ENCODE peak calls at places on chromosomes 11 and 22, in eight cellular contexts. One of them, this sample, is unnamed.
A peak's percentile ranks its signal among the peaks of the same experiment; 100 is the strongest.

GRCh38 chr11:61345170-61345610 is 12.2 kb downstream of the TKFC start:
- DNase-seq in uterus: no peak
- DNase-seq in right lobe of liver: no peak
- DNase-seq in A549: no peak
- DNase-seq in DND-41: no peak
- DNase-seq in HCT116: no peak
- DNase-seq in left lung: no peak
- DNase-seq in CD8-positive, alpha-beta T cell: no peak
- DNase-seq in this sample: no peak

GRCh38 chr11:63614136-63614664 is at the start of gene PLAAT3:
- DNase-seq in uterus: peak; percentile 47
- DNase-seq in right lobe of liver: peak; percentile 94
- DNase-seq in A549: peak; percentile 82
- DNase-seq in DND-41: no peak
- DNase-seq in HCT116: peak; percentile 36
- DNase-seq in left lung: peak; percentile 83
- DNase-seq in CD8-positive, alpha-beta T cell: peak; percentile 23
- DNase-seq in this sample: no peak

GRCh38 chr11:100753144-100753543 is 66.1 kb downstream of the ARHGAP42 start:
- DNase-seq in uterus: no peak
- DNase-seq in right lobe of liver: no peak
- DNase-seq in A549: no peak
- DNase-seq in DND-41: no peak
- DNase-seq in HCT116: no peak
- DNase-seq in left lung: no peak
- DNase-seq in CD8-positive, alpha-beta T cell: no peak
- DNase-seq in this sample: no peak

GRCh38 chr11:2150206-2150847 is 10.7 kb downstream of the INS start:
- DNase-seq in uterus: no peak
- DNase-seq in right lobe of liver: no peak
- DNase-seq in A549: peak; percentile 72
- DNase-seq in DND-41: no peak
- DNase-seq in HCT116: peak; percentile 62
- DNase-seq in left lung: no peak
- DNase-seq in CD8-positive, alpha-beta T cell: no peak
- DNase-seq in this sample: no peak

GRCh38 chr22:22487869-22488597 is 20.5 kb downstream of the ZNF280B start:
- DNase-seq in uterus: no peak
- DNase-seq in right lobe of liver: no peak
- DNase-seq in A549: no peak
- DNase-seq in DND-41: no peak
- DNase-seq in HCT116: no peak
- DNase-seq in left lung: no peak
- DNase-seq in CD8-positive, alpha-beta T cell: no peak
- DNase-seq in this sample: no peak

GRCh38 chr22:23178512-23179254 is 1.6 kb upstream of the BCR start:
- DNase-seq in uterus: peak; percentile 74
- DNase-seq in right lobe of liver: peak; percentile 72
- DNase-seq in A549: peak; percentile 55
- DNase-seq in DND-41: peak; percentile 65
- DNase-seq in HCT116: peak; percentile 27
- DNase-seq in left lung: peak; percentile 65
- DNase-seq in CD8-positive, alpha-beta T cell: peak; percentile 59
- DNase-seq in this sample: no peak

GRCh38 chr11:94134651-94135512 is 6.2 kb downstream of the PANX1 start:
- DNase-seq in uterus: peak; percentile 77
- DNase-seq in right lobe of liver: no peak
- DNase-seq in A549: no peak
- DNase-seq in DND-41: no peak
- DNase-seq in HCT116: no peak
- DNase-seq in left lung: peak; percentile 77
- DNase-seq in CD8-positive, alpha-beta T cell: no peak
- DNase-seq in this sample: peak; percentile 78

GRCh38 chr22:24028533-24028932 is 17.4 kb downstream of the CABIN1 start:
- DNase-seq in uterus: no peak
- DNase-seq in right lobe of liver: no peak
- DNase-seq in A549: no peak
- DNase-seq in DND-41: no peak
- DNase-seq in HCT116: no peak
- DNase-seq in left lung: no peak
- DNase-seq in CD8-positive, alpha-beta T cell: no peak
- DNase-seq in this sample: no peak

GRCh38 chr11:12008790-12009616 is 577 bp upstream of the DKK3 start:
- DNase-seq in uterus: peak; percentile 41
- DNase-seq in right lobe of liver: no peak
- DNase-seq in A549: peak; percentile 38
- DNase-seq in DND-41: no peak
- DNase-seq in HCT116: no peak
- DNase-seq in left lung: no peak
- DNase-seq in CD8-positive, alpha-beta T cell: no peak
- DNase-seq in this sample: no peak

GRCh38 chr11:83033972-83034672 is 37.6 kb downstream of the RAB30 start:
- DNase-seq in uterus: peak; percentile 56
- DNase-seq in right lobe of liver: no peak
- DNase-seq in A549: no peak
- DNase-seq in DND-41: no peak
- DNase-seq in HCT116: no peak
- DNase-seq in left lung: no peak
- DNase-seq in CD8-positive, alpha-beta T cell: no peak
- DNase-seq in this sample: no peak

GRCh38 chr11:134916829-134917228 is 504.8 kb upstream of the B3GAT1 start:
- DNase-seq in uterus: no peak
- DNase-seq in right lobe of liver: no peak
- DNase-seq in A549: no peak
- DNase-seq in DND-41: no peak
- DNase-seq in HCT116: no peak
- DNase-seq in left lung: no peak
- DNase-seq in CD8-positive, alpha-beta T cell: no peak
- DNase-seq in this sample: no peak

GRCh38 chr11:130512662-130513061 is 64.2 kb downstream of the ADAMTS15 start:
- DNase-seq in uterus: no peak
- DNase-seq in right lobe of liver: no peak
- DNase-seq in A549: no peak
- DNase-seq in DND-41: no peak
- DNase-seq in HCT116: no peak
- DNase-seq in left lung: no peak
- DNase-seq in CD8-positive, alpha-beta T cell: no peak
- DNase-seq in this sample: no peak

GRCh38 chr11:113979427-113979826 is 4.5 kb downstream of the HTR3A start:
- DNase-seq in uterus: no peak
- DNase-seq in right lobe of liver: no peak
- DNase-seq in A549: no peak
- DNase-seq in DND-41: no peak
- DNase-seq in HCT116: no peak
- DNase-seq in left lung: no peak
- DNase-seq in CD8-positive, alpha-beta T cell: no peak
- DNase-seq in this sample: no peak

GRCh38 chr11:70742553-70743291 is 344.4 kb downstream of the CTTN start:
- DNase-seq in uterus: no peak
- DNase-seq in right lobe of liver: no peak
- DNase-seq in A549: no peak
- DNase-seq in DND-41: no peak
- DNase-seq in HCT116: no peak
- DNase-seq in left lung: no peak
- DNase-seq in CD8-positive, alpha-beta T cell: no peak
- DNase-seq in this sample: no peak

GRCh38 chr22:25777870-25778269 is 35.9 kb downstream of the MYO18B start:
- DNase-seq in uterus: no peak
- DNase-seq in right lobe of liver: no peak
- DNase-seq in A549: peak; percentile 69
- DNase-seq in DND-41: peak; percentile 30
- DNase-seq in HCT116: peak; percentile 44
- DNase-seq in left lung: no peak
- DNase-seq in CD8-positive, alpha-beta T cell: no peak
- DNase-seq in this sample: no peak

GRCh38 chr22:49897015-49897684 is 21.1 kb downstream of the ALG12 start:
- DNase-seq in uterus: no peak
- DNase-seq in right lobe of liver: no peak
- DNase-seq in A549: no peak
- DNase-seq in DND-41: no peak
- DNase-seq in HCT116: no peak
- DNase-seq in left lung: peak; percentile 4
- DNase-seq in CD8-positive, alpha-beta T cell: no peak
- DNase-seq in this sample: peak; percentile 1

GRCh38 chr11:23021287-23021863 is 161.1 kb upstream of the CCDC179 start:
- DNase-seq in uterus: no peak
- DNase-seq in right lobe of liver: no peak
- DNase-seq in A549: peak; percentile 12
- DNase-seq in DND-41: peak; percentile 24
- DNase-seq in HCT116: no peak
- DNase-seq in left lung: no peak
- DNase-seq in CD8-positive, alpha-beta T cell: no peak
- DNase-seq in this sample: no peak

GRCh38 chr11:44946268-44946667 is 4.4 kb downstream of the TP53I11 start:
- DNase-seq in uterus: peak; percentile 44
- DNase-seq in right lobe of liver: no peak
- DNase-seq in A549: no peak
- DNase-seq in DND-41: no peak
- DNase-seq in HCT116: no peak
- DNase-seq in left lung: no peak
- DNase-seq in CD8-positive, alpha-beta T cell: no peak
- DNase-seq in this sample: no peak

GRCh38 chr11:19844806-19845205 is 132.2 kb downstream of the NAV2 start:
- DNase-seq in uterus: no peak
- DNase-seq in right lobe of liver: no peak
- DNase-seq in A549: no peak
- DNase-seq in DND-41: no peak
- DNase-seq in HCT116: no peak
- DNase-seq in left lung: no peak
- DNase-seq in CD8-positive, alpha-beta T cell: no peak
- DNase-seq in this sample: no peak
- H3K4me3 ChIP-seq in uterus: no peak overlapping the region
- H3K4me3 ChIP-seq in right lobe of liver: no peak overlapping the region
- H3K4me3 ChIP-seq in A549: no peak overlapping the region
- H3K4me3 ChIP-seq in DND-41: no peak overlapping the region
- H3K4me3 ChIP-seq in HCT116: no peak overlapping the region
- H3K4me3 ChIP-seq in left lung: no peak overlapping the region
- H3K4me3 ChIP-seq in CD8-positive, alpha-beta T cell: no peak overlapping the region
- H3K4me3 ChIP-seq in this sample: no peak overlapping the region

GRCh38 chr11:35007277-35007676 is 90.9 kb downstream of the PDHX start:
- DNase-seq in uterus: no peak
- DNase-seq in right lobe of liver: no peak
- DNase-seq in A549: no peak
- DNase-seq in DND-41: no peak
- DNase-seq in HCT116: no peak
- DNase-seq in left lung: no peak
- DNase-seq in CD8-positive, alpha-beta T cell: no peak
- DNase-seq in this sample: no peak
- H3K4me1 ChIP-seq in uterus: no peaks in the 10 kb centered on the region
- H3K4me1 ChIP-seq in right lobe of liver: peaks cover 13% of the 10 kb centered on the region
- H3K4me1 ChIP-seq in A549: peaks cover 86% of the 10 kb centered on the region
- H3K4me1 ChIP-seq in DND-41: no peaks in the 10 kb centered on the region
- H3K4me1 ChIP-seq in HCT116: peaks cover 83% of the 10 kb centered on the region
- H3K4me1 ChIP-seq in left lung: peaks cover 12% of the 10 kb centered on the region
- H3K4me1 ChIP-seq in CD8-positive, alpha-beta T cell: peaks cover 10% of the 10 kb centered on the region
- H3K4me1 ChIP-seq in this sample: peaks cover 48% of the 10 kb centered on the region

GRCh38 chr11:77467993-77468392 is 5.9 kb downstream of the PAK1 start:
- DNase-seq in uterus: no peak
- DNase-seq in right lobe of liver: no peak
- DNase-seq in A549: no peak
- DNase-seq in DND-41: no peak
- DNase-seq in HCT116: no peak
- DNase-seq in left lung: no peak
- DNase-seq in CD8-positive, alpha-beta T cell: no peak
- DNase-seq in this sample: no peak

GRCh38 chr11:77467233-77467632 is 6.7 kb downstream of the PAK1 start:
- DNase-seq in uterus: no peak
- DNase-seq in right lobe of liver: no peak
- DNase-seq in A549: peak; percentile 10
- DNase-seq in DND-41: no peak
- DNase-seq in HCT116: no peak
- DNase-seq in left lung: no peak
- DNase-seq in CD8-positive, alpha-beta T cell: no peak
- DNase-seq in this sample: no peak

GRCh38 chr11:77470971-77471370 is 2.9 kb downstream of the PAK1 start:
- DNase-seq in uterus: no peak
- DNase-seq in right lobe of liver: no peak
- DNase-seq in A549: no peak
- DNase-seq in DND-41: no peak
- DNase-seq in HCT116: no peak
- DNase-seq in left lung: no peak
- DNase-seq in CD8-positive, alpha-beta T cell: no peak
- DNase-seq in this sample: no peak

GRCh38 chr11:77470504-77470903 is 3.4 kb downstream of the PAK1 start:
- DNase-seq in uterus: no peak
- DNase-seq in right lobe of liver: no peak
- DNase-seq in A549: no peak
- DNase-seq in DND-41: no peak
- DNase-seq in HCT116: no peak
- DNase-seq in left lung: no peak
- DNase-seq in CD8-positive, alpha-beta T cell: no peak
- DNase-seq in this sample: no peak

DNA sequence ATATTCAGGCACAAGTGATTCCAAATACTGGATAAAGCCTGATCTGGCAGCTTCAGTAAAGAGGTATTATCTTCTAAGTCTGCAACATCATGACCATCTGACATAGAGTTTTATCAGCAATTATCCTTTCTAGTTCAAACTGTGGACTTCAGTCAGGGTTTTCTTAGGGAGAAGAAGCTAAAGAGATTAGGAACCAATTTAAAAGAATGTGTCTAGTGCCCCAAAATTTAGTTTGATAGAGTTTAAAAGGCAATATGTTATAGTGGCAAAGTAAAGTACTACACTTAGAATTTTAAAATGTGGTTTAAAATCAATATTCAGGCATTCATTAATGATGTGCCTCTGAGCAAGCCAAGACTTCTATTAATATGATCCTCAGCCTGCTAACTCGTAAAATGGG is 5.4 kb downstream of the PAK1 start:
- DNase-seq in uterus: no peak
- DNase-seq in right lobe of liver: no peak
- DNase-seq in A549: no peak
- DNase-seq in DND-41: no peak
- DNase-seq in HCT116: no peak
- DNase-seq in left lung: no peak
- DNase-seq in CD8-positive, alpha-beta T cell: no peak
- DNase-seq in this sample: no peak
- TF ChIP-seq CTCF in uterus: no peak
- TF ChIP-seq CTCF in right lobe of liver: no peak
- TF ChIP-seq CTCF in A549: no peak
- TF ChIP-seq CTCF in DND-41: no peak
- TF ChIP-seq CTCF in HCT116: peak; percentile 34
- TF ChIP-seq CTCF in left lung: no peak
- TF ChIP-seq CTCF in CD8-positive, alpha-beta T cell: no peak
- TF ChIP-seq CTCF in this sample: no peak

GRCh38 chr11:124538019-124538418 is 5.4 kb downstream of the OR8B12 start:
- DNase-seq in uterus: no peak
- DNase-seq in right lobe of liver: no peak
- DNase-seq in A549: peak; percentile 26
- DNase-seq in DND-41: no peak
- DNase-seq in HCT116: no peak
- DNase-seq in left lung: no peak
- DNase-seq in CD8-positive, alpha-beta T cell: no peak
- DNase-seq in this sample: no peak

GRCh38 chr11:124535552-124536232 is 7.8 kb downstream of the OR8B12 start:
- DNase-seq in uterus: no peak
- DNase-seq in right lobe of liver: no peak
- DNase-seq in A549: peak; percentile 11
- DNase-seq in DND-41: no peak
- DNase-seq in HCT116: no peak
- DNase-seq in left lung: no peak
- DNase-seq in CD8-positive, alpha-beta T cell: no peak
- DNase-seq in this sample: no peak

GRCh38 chr11:124541204-124541603 is 2.2 kb downstream of the OR8B12 start:
- DNase-seq in uterus: no peak
- DNase-seq in right lobe of liver: no peak
- DNase-seq in A549: no peak
- DNase-seq in DND-41: no peak
- DNase-seq in HCT116: no peak
- DNase-seq in left lung: no peak
- DNase-seq in CD8-positive, alpha-beta T cell: no peak
- DNase-seq in this sample: no peak

GRCh38 chr11:124536520-124536919 is 6.9 kb downstream of the OR8B12 start:
- DNase-seq in uterus: no peak
- DNase-seq in right lobe of liver: no peak
- DNase-seq in A549: peak; percentile 60
- DNase-seq in DND-41: no peak
- DNase-seq in HCT116: peak; percentile 32
- DNase-seq in left lung: peak; percentile 37
- DNase-seq in CD8-positive, alpha-beta T cell: no peak
- DNase-seq in this sample: no peak
- H3K4me3 ChIP-seq in uterus: no peak overlapping the region
- H3K4me3 ChIP-seq in right lobe of liver: no peak overlapping the region
- H3K4me3 ChIP-seq in A549: no peak overlapping the region
- H3K4me3 ChIP-seq in DND-41: no peak overlapping the region
- H3K4me3 ChIP-seq in HCT116: no peak overlapping the region
- H3K4me3 ChIP-seq in left lung: no peak overlapping the region
- H3K4me3 ChIP-seq in CD8-positive, alpha-beta T cell: no peak overlapping the region
- H3K4me3 ChIP-seq in this sample: no peak overlapping the region

This sample was measured in RWPE2.